ENCODE peak calls at places on chromosomes 7 and 10, in nine cellular contexts. M is SK-N-SH; X is progenitor cell of endocrine pancreas; V is endothelial cell; Z is activated CD8-positive, alpha-beta T cell treated with anti-CD3 and anti-CD28 coated beads for 36 hours; W is IMR-90; B is hepatocyte; A is fibroblast of lung; J is CD8-positive, alpha-beta T cell. K is an unnamed sample.

GRCh38 chr10:33291053-33291592 is 43.3 kb downstream of the NRP1 start:
- DNase-seq in M (no peak), X (no peak), V (no peak), Z (no peak), W (peak), B (no peak), A (peak), J (no peak), K (no peak)

GRCh38 chr10:29811751-29812427 is 177.1 kb upstream of the SVIL start:
- DNase-seq in M (peak), X (no peak), V (no peak), Z (peak), W (peak), B (peak), A (peak), J (no peak), K (no peak)

GRCh38 chr10:84478155-84478554 is 149.8 kb downstream of the CCSER2 start:
- DNase-seq in M (no peak), X (no peak), V (no peak), Z (no peak), W (peak), B (no peak), A (no peak), J (no peak), K (no peak)

GRCh38 chr10:24418532-24418931 is 209.6 kb downstream of the KIAA1217 start:
- DNase-seq in M (no peak), X (no peak), V (no peak), Z (no peak), W (no peak), B (no peak), A (peak), J (no peak), K (no peak)

GRCh38 chr7:69527706-69528105 is 70.6 kb upstream of the AUTS2 start:
- DNase-seq in M (no peak), X (no peak), V (no peak), Z (no peak), W (no peak), B (no peak), A (no peak), J (no peak), K (no peak)

GRCh38 chr10:125756196-125756595 is 19.4 kb downstream of the MMP21 start:
- DNase-seq in M (no peak), X (no peak), V (no peak), Z (no peak), W (no peak), B (no peak), A (no peak), J (no peak), K (no peak)

GRCh38 chr10:103968441-103969391 is 1.8 kb downstream of the SLK start:
- DNase-seq in M (no peak), X (no peak), V (no peak), Z (no peak), W (peak), B (no peak), A (peak), J (no peak), K (no peak)

GRCh38 chr7:30163231-30163894 is 28.6 kb downstream of the MTURN start:
- DNase-seq in M (no peak), X (no peak), V (no peak), Z (peak), W (no peak), B (no peak), A (no peak), J (no peak), K (no peak)

GRCh38 chr10:3404381-3404780 is 231.8 kb upstream of the PITRM1 start:
- DNase-seq in M (no peak), X (no peak), V (no peak), Z (no peak), W (no peak), B (no peak), A (no peak), J (no peak), K (no peak)

GRCh38 chr10:58438340-58438739 is 53.1 kb downstream of the TFAM start:
- DNase-seq in M (no peak), X (no peak), V (no peak), Z (no peak), W (peak), B (no peak), A (peak), J (no peak), K (no peak)

GRCh38 chr7:47226688-47227087 is 355.2 kb downstream of the TNS3 start:
- DNase-seq in M (no peak), X (no peak), V (no peak), Z (no peak), W (no peak), B (no peak), A (no peak), J (no peak), K (no peak)

GRCh38 chr7:51929818-51930217 is 613.2 kb upstream of the COBL start:
- DNase-seq in M (no peak), X (no peak), V (no peak), Z (no peak), W (no peak), B (no peak), A (no peak), J (no peak), K (no peak)

GRCh38 chr10:12214763-12215218 is 18.8 kb downstream of the CDC123 start:
- DNase-seq in M (peak), X (no peak), V (peak), Z (peak), W (peak), B (peak), A (peak), J (no peak), K (peak)

GRCh38 chr7:80825499-80825898 is 93.4 kb downstream of the SEMA3C start:
- DNase-seq in M (no peak), X (no peak), V (no peak), Z (no peak), W (no peak), B (no peak), A (no peak), J (no peak), K (no peak)

GRCh38 chr10:15035385-15036301 is 8.1 kb upstream of the OLAH start:
- DNase-seq in M (no peak), X (no peak), V (no peak), Z (peak), W (peak), B (no peak), A (peak), J (no peak), K (no peak)

GRCh38 chr10:131277278-131277677 is 34.2 kb downstream of the TCERG1L start:
- DNase-seq in M (peak), X (no peak), V (no peak), Z (no peak), W (no peak), B (no peak), A (no peak), J (no peak), K (no peak)

GRCh38 chr7:48089415-48089975 is 430 bp downstream of the UPP1 start:
- DNase-seq in M (peak), X (peak), V (peak), Z (no peak), W (no peak), B (peak), A (no peak), J (peak), K (no peak)

GRCh38 chr10:74900297-74900696 is 73.9 kb downstream of the KAT6B start:
- DNase-seq in M (no peak), X (no peak), V (no peak), Z (peak), W (no peak), B (no peak), A (no peak), J (no peak), K (no peak)

GRCh38 chr10:9024210-9024609 is 969.7 kb downstream of the GATA3 start:
- DNase-seq in M (no peak), X (no peak), V (no peak), Z (no peak), W (no peak), B (no peak), A (no peak), J (no peak), K (no peak)

GRCh38 chr10:3203972-3204371 is 31.4 kb upstream of the PITRM1 start:
- DNase-seq in M (no peak), X (no peak), V (no peak), Z (no peak), W (no peak), B (no peak), A (no peak), J (no peak), K (no peak)

GRCh38 chr10:8840356-8840755 is 785.9 kb downstream of the GATA3 start:
- DNase-seq in M (no peak), X (no peak), V (no peak), Z (no peak), W (no peak), B (no peak), A (no peak), J (no peak), K (no peak)

GRCh38 chr7:117949232-117949631 is 76.0 kb upstream of the CTTNBP2 start:
- DNase-seq in M (no peak), X (no peak), V (no peak), Z (no peak), W (peak), B (peak), A (peak), J (no peak), K (no peak)
- TF ChIP-seq CTCF in M (no peak), X (no peak), V (no peak), Z (no peak), W (no peak), B (no peak), A (no peak), J (no peak), K (no peak)

GRCh38 chr7:131692131-131692960 is 135.9 kb upstream of the PODXL start:
- DNase-seq in M (peak), X (peak), V (peak), Z (peak), W (peak), B (peak), A (peak), J (no peak), K (peak)
- TF ChIP-seq CTCF in M (peak), X (peak), V (peak), Z (peak), W (peak), B (peak), A (peak), J (peak), K (peak)

GRCh38 chr7:64625114-64626082 is 40.5 kb upstream of the ZNF107 start:
- DNase-seq in M (peak), X (no peak), V (no peak), Z (no peak), W (no peak), B (no peak), A (no peak), J (no peak), K (no peak)
- TF ChIP-seq CTCF in M (peak), X (peak), V (peak), Z (peak), W (peak), B (peak), A (peak), J (peak), K (peak)

GRCh38 chr10:19817251-19818046 is 1.2 kb downstream of the PLXDC2 start:
- DNase-seq in M (peak), X (peak), V (peak), Z (peak), W (no peak), B (peak), A (peak), J (no peak), K (peak)
- TF ChIP-seq CTCF in M (no peak), X (peak), V (no peak), Z (no peak), W (no peak), B (peak), A (no peak), J (no peak), K (no peak)

GRCh38 chr10:71473671-71474599 is 77.2 kb downstream of the CDH23 start:
- DNase-seq in M (no peak), X (no peak), V (no peak), Z (no peak), W (no peak), B (no peak), A (no peak), J (no peak), K (no peak)
- TF ChIP-seq CTCF in M (no peak), X (no peak), V (no peak), Z (no peak), W (no peak), B (no peak), A (no peak), J (no peak), K (no peak)

GRCh38 chr7:43856316-43856715 is 13.0 kb downstream of the MRPS24 start:
- DNase-seq in M (no peak), X (no peak), V (no peak), Z (no peak), W (no peak), B (no peak), A (no peak), J (no peak), K (no peak)

GRCh38 chr7:43851796-43852195 is 17.5 kb downstream of the MRPS24 start:
- DNase-seq in M (no peak), X (no peak), V (no peak), Z (no peak), W (no peak), B (peak), A (no peak), J (no peak), K (no peak)

GRCh38 chr7:43850348-43851116 is 18.8 kb downstream of the MRPS24 start:
- DNase-seq in M (no peak), X (no peak), V (no peak), Z (no peak), W (no peak), B (no peak), A (no peak), J (no peak), K (no peak)

GRCh38 chr7:43856996-43857395 is 12.3 kb downstream of the MRPS24 start:
- DNase-seq in M (no peak), X (no peak), V (no peak), Z (no peak), W (peak), B (no peak), A (no peak), J (no peak), K (no peak)

GRCh38 chr7:43855176-43855575 is 14.1 kb downstream of the MRPS24 start:
- DNase-seq in M (no peak), X (no peak), V (no peak), Z (no peak), W (no peak), B (no peak), A (no peak), J (no peak), K (no peak)
- TF ChIP-seq CTCF in M (no peak), X (no peak), V (no peak), Z (no peak), W (no peak), B (no peak), A (no peak), J (no peak), K (no peak)

DNA sequence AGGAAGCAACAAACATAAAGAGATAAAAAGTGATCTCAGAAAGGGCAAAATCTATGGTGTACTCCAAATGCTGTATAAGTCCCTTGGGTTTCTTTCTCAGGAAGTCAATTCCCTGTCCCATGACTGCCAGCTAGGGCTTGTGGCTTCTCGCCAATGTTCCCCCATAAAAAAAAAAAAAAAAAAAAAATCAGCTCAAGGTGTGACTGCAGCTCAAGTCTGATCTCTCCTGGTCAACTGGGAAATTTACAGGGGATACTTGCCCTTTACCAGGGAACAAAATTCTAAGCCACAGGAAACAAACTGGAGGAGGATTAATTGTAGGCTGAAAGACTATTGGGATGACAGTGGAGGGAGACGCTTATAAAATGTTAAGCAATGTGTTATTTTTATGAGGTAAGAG is 76.0 kb downstream of the PCGF5 start:
- DNase-seq in M (peak), X (no peak), V (no peak), Z (no peak), W (no peak), B (no peak), A (peak), J (no peak), K (no peak)
- TF ChIP-seq CTCF in M (peak), X (peak), V (no peak), Z (no peak), W (peak), B (peak), A (peak), J (no peak), K (peak)

DNA sequence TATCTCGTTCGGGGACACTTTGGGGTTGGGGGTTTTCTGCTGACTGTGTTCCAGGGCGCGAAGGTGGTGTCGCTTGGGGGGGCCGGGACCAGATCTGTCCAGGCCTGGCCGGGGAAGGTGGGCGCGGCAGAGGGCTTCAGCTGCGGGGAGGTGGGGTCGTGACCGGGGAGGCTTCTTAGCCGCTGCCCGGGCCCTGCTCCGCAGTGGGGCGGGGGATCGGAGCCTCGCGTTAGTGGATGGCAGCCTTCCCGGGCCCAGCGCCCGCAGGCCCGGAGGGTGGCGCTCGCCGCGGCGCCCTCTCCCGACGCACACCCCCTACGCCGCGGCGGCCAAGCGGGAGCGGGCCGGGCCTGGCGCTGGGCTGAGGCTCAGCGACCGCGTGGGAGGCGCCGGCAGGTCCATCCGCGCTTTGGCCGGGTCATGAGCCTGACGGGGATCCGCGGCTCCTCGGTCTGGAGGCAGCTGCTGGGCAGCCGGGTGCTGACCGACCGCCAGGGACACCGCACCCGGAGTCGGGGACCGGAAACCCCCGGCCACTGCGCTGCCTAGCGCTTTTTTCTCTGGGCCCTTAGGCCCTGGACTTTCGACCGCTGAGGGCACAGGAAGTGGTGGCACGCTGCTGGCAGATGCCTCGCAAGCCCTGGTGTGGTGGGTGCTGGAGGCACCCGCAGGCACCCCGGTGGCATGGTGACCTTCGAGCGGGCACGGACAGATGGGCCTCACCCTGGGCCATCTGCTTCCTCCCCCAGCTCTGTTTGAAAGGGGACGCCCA is 1.2 kb downstream of the AGAP3 start:
- DNase-seq in M (peak), X (no peak), V (no peak), Z (peak), W (peak), B (peak), A (peak), J (no peak), K (no peak)
- TF ChIP-seq CTCF in M (peak), X (peak), V (no peak), Z (peak), W (peak), B (peak), A (no peak), J (no peak), K (peak)

GRCh38 chr10:113283189-113283588 is 269.7 kb upstream of the HABP2 start:
- DNase-seq in M (no peak), X (no peak), V (no peak), Z (no peak), W (no peak), B (no peak), A (no peak), J (no peak), K (no peak)
- TF ChIP-seq CTCF in M (no peak), X (peak), V (peak), Z (no peak), W (no peak), B (no peak), A (no peak), J (no peak), K (no peak)

K was measured in neural crest cell.